ENCODE peak calls at places on chromosomes 7 and 10, in four cellular contexts. One of them, this sample, is unnamed.

GRCh38 chr10:123945506-123945905 is 53.9 kb upstream of the CPXM2 start:
- DNase-seq in mesothelial cell of epicardium: no peak
- DNase-seq in A549: no peak
- DNase-seq in IMR-90: peak; percentile 2
- DNase-seq in this sample: no peak

GRCh38 chr7:27237735-27238334 is 4.8 kb upstream of the EVX1 start:
- DNase-seq in mesothelial cell of epicardium: no peak
- DNase-seq in IMR-90: peak; percentile 5
- DNase-seq in A549: no peak
- DNase-seq in this sample: no peak

GRCh38 chr7:119711104-119711503 is 561.9 kb upstream of the KCND2 start:
- DNase-seq in A549: no peak
- DNase-seq in IMR-90: no peak
- DNase-seq in mesothelial cell of epicardium: no peak
- DNase-seq in this sample: no peak

GRCh38 chr10:62133618-62134017 is 135.0 kb downstream of the RTKN2 start:
- DNase-seq in A549: no peak
- DNase-seq in IMR-90: no peak
- DNase-seq in mesothelial cell of epicardium: no peak
- DNase-seq in this sample: no peak

GRCh38 chr10:110077436-110078120 is 69.8 kb downstream of the ADD3 start:
- DNase-seq in A549: no peak
- DNase-seq in mesothelial cell of epicardium: no peak
- DNase-seq in IMR-90: no peak
- DNase-seq in this sample: no peak

GRCh38 chr7:12436896-12437535 is 33.4 kb upstream of the VWDE start:
- DNase-seq in A549: no peak
- DNase-seq in IMR-90: peak; percentile 68
- DNase-seq in mesothelial cell of epicardium: no peak
- DNase-seq in this sample: no peak

GRCh38 chr7:28178537-28178936 is 2.1 kb downstream of the JAZF1 start:
- DNase-seq in IMR-90: no peak
- DNase-seq in A549: no peak
- DNase-seq in mesothelial cell of epicardium: no peak
- DNase-seq in this sample: no peak

GRCh38 chr10:110664483-110665420 is 20.6 kb downstream of the RBM20 start:
- DNase-seq in IMR-90: peak; percentile 96
- DNase-seq in mesothelial cell of epicardium: no peak
- DNase-seq in A549: no peak
- DNase-seq in this sample: no peak

GRCh38 chr7:147805996-147806576 is 784.5 kb upstream of the C7orf33 start:
- DNase-seq in A549: no peak
- DNase-seq in mesothelial cell of epicardium: no peak
- DNase-seq in IMR-90: no peak
- DNase-seq in this sample: no peak

GRCh38 chr10:52436664-52437063 is 122.6 kb downstream of the DKK1 start:
- DNase-seq in IMR-90: peak; percentile 93
- DNase-seq in A549: no peak
- DNase-seq in mesothelial cell of epicardium: no peak
- DNase-seq in this sample: no peak

DNA sequence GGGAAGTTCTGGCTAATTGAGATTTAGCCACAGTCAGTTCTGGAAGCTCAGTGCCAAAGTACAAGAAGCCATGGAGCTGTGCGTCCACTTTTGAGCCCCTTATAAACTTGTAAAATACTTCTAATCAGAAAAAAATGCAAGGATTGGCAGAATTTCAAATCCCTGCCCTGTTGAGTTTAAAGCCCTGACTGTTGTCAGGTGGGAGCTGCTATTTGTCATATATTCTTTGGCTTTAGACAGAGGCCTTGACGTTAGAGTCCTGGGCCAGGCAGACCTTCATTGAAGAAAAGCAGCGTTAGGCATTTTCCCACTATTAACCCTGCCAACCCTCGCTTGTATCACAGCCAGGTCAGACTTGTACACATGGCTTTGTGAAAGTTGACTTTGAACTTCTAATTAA is 155.4 kb downstream of the TWIST1 start:
- DNase-seq in A549: no peak
- DNase-seq in IMR-90: peak; percentile 15
- DNase-seq in mesothelial cell of epicardium: no peak
- DNase-seq in this sample: no peak
- TF ChIP-seq CTCF in A549: no peak
- TF ChIP-seq CTCF in IMR-90: no peak
- TF ChIP-seq CTCF in mesothelial cell of epicardium: no peak
- TF ChIP-seq CTCF in this sample: no peak

GRCh38 chr7:142587578-142588191 is 161.6 kb upstream of the PRSS1 start:
- DNase-seq in mesothelial cell of epicardium: no peak
- DNase-seq in A549: peak; percentile 88
- DNase-seq in IMR-90: peak; percentile 81
- DNase-seq in this sample: no peak

GRCh38 chr7:142583424-142583823 is 165.8 kb upstream of the PRSS1 start:
- DNase-seq in mesothelial cell of epicardium: peak; percentile 39
- DNase-seq in IMR-90: peak; percentile 92
- DNase-seq in A549: peak; percentile 76
- DNase-seq in this sample: no peak

GRCh38 chr7:142586611-142587010 is 162.7 kb upstream of the PRSS1 start:
- DNase-seq in A549: no peak
- DNase-seq in mesothelial cell of epicardium: no peak
- DNase-seq in IMR-90: no peak
- DNase-seq in this sample: no peak

GRCh38 chr7:142584765-142585164 is 164.5 kb upstream of the PRSS1 start:
- DNase-seq in IMR-90: peak; percentile 26
- DNase-seq in mesothelial cell of epicardium: no peak
- DNase-seq in A549: no peak
- DNase-seq in this sample: no peak

GRCh38 chr7:142585425-142585824 is 163.8 kb upstream of the PRSS1 start:
- DNase-seq in IMR-90: no peak
- DNase-seq in mesothelial cell of epicardium: no peak
- DNase-seq in A549: no peak
- DNase-seq in this sample: no peak
- TF ChIP-seq CTCF in IMR-90: peak; percentile 31
- TF ChIP-seq CTCF in mesothelial cell of epicardium: no peak
- TF ChIP-seq CTCF in A549: peak; percentile 20
- TF ChIP-seq CTCF in this sample: no peak

GRCh38 chr7:47792521-47793121 is 155.6 kb downstream of the PKD1L1 start:
- DNase-seq in IMR-90: no peak
- DNase-seq in mesothelial cell of epicardium: no peak
- DNase-seq in A549: no peak
- DNase-seq in this sample: no peak
- TF ChIP-seq CTCF in IMR-90: no peak
- TF ChIP-seq CTCF in mesothelial cell of epicardium: no peak
- TF ChIP-seq CTCF in A549: peak; percentile 35
- TF ChIP-seq CTCF in this sample: peak; percentile 48

GRCh38 chr10:14185501-14186045 is 145.2 kb downstream of the FRMD4A start:
- DNase-seq in mesothelial cell of epicardium: no peak
- DNase-seq in IMR-90: peak; percentile 90
- DNase-seq in A549: no peak
- DNase-seq in this sample: no peak
- TF ChIP-seq CTCF in mesothelial cell of epicardium: no peak
- TF ChIP-seq CTCF in IMR-90: no peak
- TF ChIP-seq CTCF in A549: no peak
- TF ChIP-seq CTCF in this sample: no peak

GRCh38 chr7:134019251-134019650 is 107.9 kb upstream of the LRGUK start:
- DNase-seq in mesothelial cell of epicardium: no peak
- DNase-seq in IMR-90: no peak
- DNase-seq in A549: no peak
- DNase-seq in this sample: no peak

GRCh38 chr7:134018321-134018720 is 108.8 kb upstream of the LRGUK start:
- DNase-seq in mesothelial cell of epicardium: no peak
- DNase-seq in IMR-90: no peak
- DNase-seq in A549: no peak
- DNase-seq in this sample: no peak

GRCh38 chr7:134022512-134022911 is 104.6 kb upstream of the LRGUK start:
- DNase-seq in IMR-90: no peak
- DNase-seq in mesothelial cell of epicardium: no peak
- DNase-seq in A549: no peak
- DNase-seq in this sample: no peak

GRCh38 chr7:134024729-134025128 is 102.4 kb upstream of the LRGUK start:
- DNase-seq in IMR-90: peak; percentile 60
- DNase-seq in mesothelial cell of epicardium: no peak
- DNase-seq in A549: no peak
- DNase-seq in this sample: no peak

DNA sequence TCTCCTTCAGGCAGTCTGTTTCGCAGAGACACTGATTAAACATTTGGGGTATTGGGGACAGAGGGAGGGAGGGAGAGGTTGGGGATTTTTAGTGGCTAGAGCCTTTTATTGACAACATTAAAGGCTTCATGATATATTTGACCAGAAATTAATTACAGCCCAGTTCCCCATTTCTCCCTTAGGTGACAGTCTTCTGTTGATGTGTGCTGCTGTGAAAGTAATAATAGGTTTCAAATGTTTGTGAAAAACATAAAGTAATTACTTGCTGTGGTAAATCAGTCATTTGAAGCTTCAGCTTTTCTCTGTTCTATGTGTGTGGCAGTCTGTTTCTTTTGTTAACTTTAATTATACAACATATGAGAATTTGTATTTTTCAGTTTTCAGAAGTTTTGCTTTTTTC is 105.3 kb upstream of the LRGUK start:
- DNase-seq in A549: no peak
- DNase-seq in mesothelial cell of epicardium: no peak
- DNase-seq in IMR-90: no peak
- DNase-seq in this sample: no peak
- TF ChIP-seq CTCF in A549: no peak
- TF ChIP-seq CTCF in mesothelial cell of epicardium: no peak
- TF ChIP-seq CTCF in IMR-90: no peak
- TF ChIP-seq CTCF in this sample: no peak

GRCh38 chr10:58733436-58733835 is 220.8 kb downstream of the BICC1 start:
- DNase-seq in IMR-90: no peak
- DNase-seq in A549: no peak
- DNase-seq in mesothelial cell of epicardium: no peak
- DNase-seq in this sample: no peak

GRCh38 chr10:58735087-58735486 is 222.4 kb downstream of the BICC1 start:
- DNase-seq in mesothelial cell of epicardium: no peak
- DNase-seq in IMR-90: no peak
- DNase-seq in A549: no peak
- DNase-seq in this sample: no peak

GRCh38 chr10:58731276-58731675 is 218.6 kb downstream of the BICC1 start:
- DNase-seq in mesothelial cell of epicardium: no peak
- DNase-seq in IMR-90: no peak
- DNase-seq in A549: no peak
- DNase-seq in this sample: no peak

GRCh38 chr10:58734116-58734515 is 221.4 kb downstream of the BICC1 start:
- DNase-seq in IMR-90: peak; percentile 28
- DNase-seq in A549: no peak
- DNase-seq in mesothelial cell of epicardium: no peak
- DNase-seq in this sample: no peak
- TF ChIP-seq CTCF in IMR-90: no peak
- TF ChIP-seq CTCF in A549: no peak
- TF ChIP-seq CTCF in mesothelial cell of epicardium: no peak
- TF ChIP-seq CTCF in this sample: peak; percentile 19

DNA sequence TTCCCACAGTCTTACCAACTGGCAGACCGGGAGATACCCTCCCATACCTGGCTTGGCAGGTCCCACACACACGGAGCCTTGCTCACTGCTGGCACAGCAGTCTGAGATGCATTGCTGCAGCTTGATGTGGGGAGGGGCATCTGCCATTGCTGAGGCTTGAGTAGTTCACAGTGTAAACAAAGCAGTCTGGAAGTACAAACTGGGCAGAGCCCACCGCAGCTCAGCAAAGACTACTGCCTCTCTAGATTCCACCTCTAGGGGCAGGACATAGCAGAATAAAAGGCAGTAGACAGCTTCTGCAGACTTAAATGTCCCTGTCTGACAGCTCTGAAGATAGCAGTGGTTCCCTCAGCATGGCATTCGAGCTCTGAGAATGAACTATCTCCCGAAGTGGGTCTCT is 69.6 kb upstream of the RELN start:
- DNase-seq in mesothelial cell of epicardium: no peak
- DNase-seq in A549: no peak
- DNase-seq in IMR-90: no peak
- DNase-seq in this sample: no peak
- TF ChIP-seq CTCF in mesothelial cell of epicardium: no peak
- TF ChIP-seq CTCF in A549: no peak
- TF ChIP-seq CTCF in IMR-90: no peak
- TF ChIP-seq CTCF in this sample: no peak